ENCODE peak calls at places on chromosomes 7 and 10, in four cellular contexts. B is SJSA1, H is HCT116, E is iPS DF 6.9. U is an unnamed sample.

GRCh38 chr10:110007171-110007700 is 548 bp upstream of the ADD3 start:
- DNase-seq in B (no peak), H (no peak), E (no peak), U (no peak)

GRCh38 chr7:25181537-25181936 is 46.7 kb downstream of the NPVF start:
- DNase-seq in B (no peak), H (no peak), E (no peak), U (no peak)

GRCh38 chr10:24318517-24318916 is 109.6 kb downstream of the KIAA1217 start:
- DNase-seq in B (no peak), H (no peak), E (no peak), U (peak; percentile 32)

GRCh38 chr10:43322769-43323168 is 48.7 kb upstream of the FXYD4 start:
- DNase-seq in B (no peak), H (no peak), E (peak; percentile 82), U (peak; percentile 56)

GRCh38 chr7:155774947-155775346 is 37.3 kb downstream of the SHH start:
- DNase-seq in B (no peak), H (no peak), E (no peak), U (no peak)

GRCh38 chr10:23351914-23352313 is 7.3 kb upstream of the C10orf67 start:
- DNase-seq in B (no peak), H (no peak), E (no peak), U (no peak)

GRCh38 chr10:14378387-14378960 is 47.8 kb upstream of the FRMD4A start:
- DNase-seq in B (no peak), H (no peak), E (no peak), U (no peak)

GRCh38 chr7:94190599-94191061 is 186.5 kb upstream of the BET1 start:
- DNase-seq in B (peak; percentile 77), H (peak; percentile 13), E (no peak), U (peak; percentile 78)

GRCh38 chr7:81887098-81887497 is 117.3 kb upstream of the HGF start:
- DNase-seq in B (no peak), H (no peak), E (no peak), U (no peak)

GRCh38 chr10:34495938-34496337 is 319.2 kb downstream of the PARD3 start:
- DNase-seq in B (no peak), H (no peak), E (no peak), U (no peak)

GRCh38 chr10:3766046-3766761 is 18.8 kb downstream of the KLF6 start:
- DNase-seq in B (no peak), H (no peak), E (no peak), U (no peak)

GRCh38 chr10:84540022-84540616 is 211.7 kb downstream of the CCSER2 start:
- DNase-seq in B (peak; percentile 95), H (no peak), E (no peak), U (peak; percentile 45)

GRCh38 chr10:127872871-127873600 is 19.7 kb downstream of the CLRN3 start:
- DNase-seq in B (no peak), H (no peak), E (no peak), U (no peak)

GRCh38 chr7:9961161-9961922 is 1012.3 kb upstream of the PHF14 start:
- DNase-seq in B (no peak), H (no peak), E (no peak), U (no peak)

GRCh38 chr7:36192050-36192824 is 39.2 kb downstream of the EEPD1 start:
- DNase-seq in B (peak; percentile 61), H (no peak), E (no peak), U (no peak)

GRCh38 chr10:113273877-113274829 is 278.7 kb upstream of the HABP2 start:
- DNase-seq in B (no peak), H (no peak), E (no peak), U (no peak)

GRCh38 chr7:155939350-155939749 is 127.1 kb upstream of the SHH start:
- DNase-seq in B (no peak), H (no peak), E (no peak), U (no peak)

GRCh38 chr7:94288091-94288490 is 106.6 kb upstream of the COL1A2 start:
- DNase-seq in B (no peak), H (no peak), E (no peak), U (no peak)

GRCh38 chr10:12606461-12606860 is 257.1 kb downstream of the CAMK1D start:
- DNase-seq in B (no peak), H (no peak), E (no peak), U (no peak)

GRCh38 chr7:132004528-132004927 is 448.1 kb upstream of the PODXL start:
- DNase-seq in B (no peak), H (no peak), E (no peak), U (no peak)

GRCh38 chr7:93117852-93118530 is at the start of gene SAMD9:
- DNase-seq in B (peak; percentile 71), H (peak; percentile 49), E (no peak), U (peak; percentile 26)

GRCh38 chr7:44195901-44196300 is 4.9 kb upstream of the YKT6 start:
- DNase-seq in B (no peak), H (no peak), E (no peak), U (no peak)

GRCh38 chr7:18513343-18513742 is 17.8 kb downstream of the HDAC9 start:
- DNase-seq in B (no peak), H (no peak), E (no peak), U (no peak)

GRCh38 chr10:58107506-58107905 is 160.2 kb downstream of the IPMK start:
- DNase-seq in B (no peak), H (no peak), E (no peak), U (no peak)

GRCh38 chr7:66741706-66742053 is 1.1 kb downstream of the RABGEF1 start:
- DNase-seq in B (no peak), H (no peak), E (no peak), U (no peak)

GRCh38 chr10:126902157-126902556 is 3.1 kb upstream of the DOCK1 start:
- DNase-seq in B (peak; percentile 95), H (peak; percentile 69), E (no peak), U (peak; percentile 75)

GRCh38 chr7:66202380-66202779 is 2.8 kb upstream of the TPST1 start:
- DNase-seq in B (no peak), H (no peak), E (no peak), U (no peak)

GRCh38 chr7:6536899-6537298 is 14.4 kb downstream of the GRID2IP start:
- DNase-seq in B (no peak), H (no peak), E (no peak), U (no peak)

GRCh38 chr7:106731637-106732036 is 70.7 kb upstream of the CCDC71L start:
- DNase-seq in B (no peak), H (no peak), E (no peak), U (no peak)

DNA sequence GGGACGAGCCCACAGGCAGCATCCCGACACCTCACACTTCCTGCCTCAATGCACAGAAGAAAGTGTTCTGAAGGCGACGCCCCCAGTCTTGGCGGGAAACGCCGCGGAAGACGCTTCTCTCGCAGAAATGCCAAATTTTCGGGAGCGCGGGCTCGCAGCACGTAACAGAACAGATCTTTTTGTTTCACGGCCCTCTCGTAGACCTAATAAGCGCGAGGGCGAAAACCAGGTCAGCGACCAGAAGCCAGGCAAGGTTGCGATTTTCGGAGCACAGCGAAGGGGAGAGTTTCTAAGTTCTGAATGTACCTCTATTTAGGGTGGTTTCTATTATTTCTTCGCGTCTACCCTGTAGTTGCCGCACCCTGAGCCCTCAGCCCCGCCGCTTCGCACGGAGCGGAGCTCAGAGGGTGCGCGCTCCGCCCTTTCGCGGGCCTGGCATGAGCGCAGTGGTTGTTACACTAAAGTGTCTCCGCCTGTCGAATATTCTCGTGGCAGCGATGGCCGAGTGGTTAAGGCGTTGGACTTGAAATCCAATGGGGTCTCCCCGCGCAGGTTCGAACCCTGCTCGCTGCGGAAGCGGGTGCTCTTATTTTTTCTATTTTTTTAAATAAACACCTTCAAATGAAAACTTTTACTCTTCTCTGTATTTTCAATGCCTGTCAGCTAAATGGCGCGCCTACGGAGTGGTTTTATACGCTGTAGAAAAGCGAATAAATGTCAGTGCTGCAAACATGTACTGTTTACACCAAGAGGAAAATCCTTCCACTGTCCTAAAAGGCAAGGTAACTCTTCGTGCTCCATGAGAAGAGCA is 68.2 kb upstream of the CTNNA3 start:
- DNase-seq in B (peak; percentile 89), H (peak; percentile 90), E (peak; percentile 77), U (peak; percentile 71)
- H3K27me3 ChIP-seq in B (no peaks in the 10 kb centered on the region), H (no peaks in the 10 kb centered on the region), E (no peaks in the 10 kb centered on the region), U (no peaks in the 10 kb centered on the region)

GRCh38 chr10:32929634-32930033 is 28.4 kb downstream of the ITGB1 start:
- DNase-seq in B (no peak), H (no peak), E (no peak), U (no peak)

GRCh38 chr10:32923849-32924248 is 34.2 kb downstream of the ITGB1 start:
- DNase-seq in B (no peak), H (no peak), E (no peak), U (no peak)

GRCh38 chr10:32932330-32932729 is 25.7 kb downstream of the ITGB1 start:
- DNase-seq in B (no peak), H (no peak), E (no peak), U (no peak)

GRCh38 chr10:32931593-32931992 is 26.4 kb downstream of the ITGB1 start:
- DNase-seq in B (no peak), H (no peak), E (no peak), U (no peak)

DNA sequence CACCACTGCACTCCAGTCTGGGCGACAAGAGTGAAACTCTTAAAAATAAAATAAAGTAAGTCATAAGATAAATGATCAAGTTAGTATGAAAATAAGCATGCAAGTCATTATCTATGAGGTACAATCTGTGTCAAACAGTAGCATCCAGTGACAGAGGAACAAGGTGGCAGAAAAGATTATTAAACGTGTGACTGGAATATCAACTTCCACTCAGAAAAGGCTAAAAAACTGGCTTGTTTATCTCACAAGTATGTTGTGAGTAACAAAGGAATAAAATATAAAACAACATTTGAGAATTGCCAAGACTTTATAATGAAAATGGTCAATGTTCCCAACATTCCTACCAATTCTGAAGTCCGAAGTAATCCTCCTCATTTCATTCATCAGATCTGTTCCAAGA is 30.3 kb downstream of the ITGB1 start:
- DNase-seq in B (no peak), H (no peak), E (no peak), U (no peak)
- H3K36me3 ChIP-seq in B (peaks cover 97% of the 10 kb centered on the region), H (peaks cover 53% of the 10 kb centered on the region), E (peaks cover 13% of the 10 kb centered on the region), U (peaks cover 5% of the 10 kb centered on the region)

DNA sequence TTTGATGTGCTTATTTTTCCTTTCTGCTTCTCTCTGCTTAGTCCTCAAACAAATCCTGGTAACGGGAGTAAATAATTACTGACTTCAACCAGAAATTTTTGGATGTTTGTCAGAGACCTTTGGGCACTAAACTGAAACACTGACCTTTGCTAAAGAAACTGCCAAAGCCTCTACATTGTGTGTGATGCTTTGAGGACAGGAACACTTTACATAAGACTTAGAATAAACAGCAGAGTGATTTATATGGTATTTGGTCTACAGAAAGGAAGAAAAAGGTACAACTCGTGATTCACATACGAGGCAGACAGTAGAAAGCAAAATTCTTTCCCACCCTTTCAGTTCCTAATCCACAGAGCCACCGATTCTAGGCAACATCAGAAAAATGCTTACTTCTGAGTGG is 59.8 kb downstream of the SLC16A12 start:
- DNase-seq in B (no peak), H (no peak), E (no peak), U (no peak)
- H3K4me3 ChIP-seq in B (no peak overlapping the region), H (no peak overlapping the region), E (no peak overlapping the region), U (no peak overlapping the region)

DNA sequence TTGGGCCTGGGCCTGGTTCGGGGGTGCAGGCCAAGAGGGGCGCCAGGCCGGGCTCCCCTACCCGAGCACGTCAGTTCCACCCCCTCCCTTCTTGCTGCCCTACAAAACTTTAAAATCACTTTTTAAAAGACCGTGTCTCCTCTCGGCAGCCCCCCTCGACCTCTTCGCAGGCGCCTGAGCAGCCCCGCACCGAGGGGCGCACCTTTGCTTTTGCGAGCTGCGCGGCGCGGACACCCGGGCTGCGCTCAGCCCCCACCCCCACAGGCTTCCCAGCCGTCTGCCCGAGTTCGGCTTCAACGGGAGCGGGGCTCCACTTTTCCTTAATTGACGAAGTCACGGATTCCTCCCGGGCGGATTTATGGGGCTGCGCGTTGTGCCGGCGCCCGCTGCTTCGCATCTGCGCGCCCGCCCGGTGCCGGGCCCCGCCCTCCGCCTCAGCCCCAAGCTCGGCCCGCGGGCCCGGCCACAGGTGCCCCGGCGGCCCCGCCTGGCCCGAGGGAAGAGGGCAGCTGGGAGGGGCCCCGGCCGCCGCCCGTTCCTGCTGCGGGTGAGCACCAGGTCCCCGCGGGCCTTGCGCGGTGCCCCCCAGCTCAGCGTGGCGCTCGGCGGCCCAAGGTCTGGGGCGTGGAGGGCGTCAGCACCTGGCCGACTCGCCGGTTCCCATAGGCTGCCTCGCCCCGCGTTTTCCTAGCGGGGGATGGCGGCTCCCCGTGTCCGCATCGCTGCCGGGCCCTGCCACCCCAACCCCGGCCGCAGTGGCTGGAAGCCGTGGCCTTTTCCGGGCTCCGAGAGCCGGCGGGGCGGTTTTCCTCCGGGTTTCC is 10.8 kb upstream of the MNX1 start:
- DNase-seq in B (no peak), H (no peak), E (no peak), U (no peak)
- H3K27me3 ChIP-seq in B (peaks cover 99% of the 10 kb centered on the region), H (peaks cover 3% of the 10 kb centered on the region), E (peaks cover 87% of the 10 kb centered on the region), U (peaks cover 81% of the 10 kb centered on the region)